ENCODE peak calls at places on chromosome 18, in seven cellular contexts. One of them, this sample, is unnamed.

GRCh38 chr18:36360256-36360909 is 62.9 kb downstream of the FHOD3 start:
- DNase-seq in transverse colon: no peak
- DNase-seq in A549: no peak
- DNase-seq in endothelial cell: no peak
- DNase-seq in HFF-Myc: no peak
- DNase-seq in epithelial cell of proximal tubule: no peak
- DNase-seq in GM20000: no peak
- DNase-seq in this sample: no peak

GRCh38 chr18:75226301-75226955 is 15.8 kb downstream of the TSHZ1 start:
- DNase-seq in transverse colon: no peak
- DNase-seq in A549: no peak
- DNase-seq in endothelial cell: no peak
- DNase-seq in HFF-Myc: no peak
- DNase-seq in epithelial cell of proximal tubule: no peak
- DNase-seq in GM20000: no peak
- DNase-seq in this sample: no peak

GRCh38 chr18:50629148-50629631 is 69.3 kb downstream of the MAPK4 start:
- DNase-seq in transverse colon: no peak
- DNase-seq in A549: no peak
- DNase-seq in endothelial cell: no peak
- DNase-seq in HFF-Myc: no peak
- DNase-seq in epithelial cell of proximal tubule: no peak
- DNase-seq in GM20000: no peak
- DNase-seq in this sample: no peak

GRCh38 chr18:79531926-79532689 is 136.4 kb downstream of the NFATC1 start:
- DNase-seq in transverse colon: peak
- DNase-seq in A549: no peak
- DNase-seq in endothelial cell: no peak
- DNase-seq in HFF-Myc: no peak
- DNase-seq in epithelial cell of proximal tubule: no peak
- DNase-seq in GM20000: no peak
- DNase-seq in this sample: no peak

GRCh38 chr18:38898167-38898566 is 1332.6 kb upstream of the CELF4 start:
- DNase-seq in transverse colon: no peak
- DNase-seq in A549: no peak
- DNase-seq in endothelial cell: no peak
- DNase-seq in HFF-Myc: no peak
- DNase-seq in epithelial cell of proximal tubule: no peak
- DNase-seq in GM20000: no peak
- DNase-seq in this sample: no peak

GRCh38 chr18:7902399-7902839 is 335.3 kb downstream of the PTPRM start:
- DNase-seq in transverse colon: peak
- DNase-seq in A549: peak
- DNase-seq in endothelial cell: no peak
- DNase-seq in HFF-Myc: no peak
- DNase-seq in epithelial cell of proximal tubule: no peak
- DNase-seq in GM20000: no peak
- DNase-seq in this sample: no peak

GRCh38 chr18:37668971-37669747 is 103.6 kb upstream of the CELF4 start:
- DNase-seq in transverse colon: no peak
- DNase-seq in A549: no peak
- DNase-seq in endothelial cell: peak
- DNase-seq in HFF-Myc: no peak
- DNase-seq in epithelial cell of proximal tubule: no peak
- DNase-seq in GM20000: no peak
- DNase-seq in this sample: no peak

GRCh38 chr18:28468903-28469302 is 292.0 kb upstream of the CDH2 start:
- DNase-seq in transverse colon: no peak
- DNase-seq in A549: no peak
- DNase-seq in endothelial cell: no peak
- DNase-seq in HFF-Myc: no peak
- DNase-seq in epithelial cell of proximal tubule: no peak
- DNase-seq in GM20000: no peak
- DNase-seq in this sample: no peak

GRCh38 chr18:79965119-79965902 is 868 bp downstream of the HSBP1L1 start:
- DNase-seq in transverse colon: peak
- DNase-seq in A549: peak
- DNase-seq in endothelial cell: no peak
- DNase-seq in HFF-Myc: peak
- DNase-seq in epithelial cell of proximal tubule: peak
- DNase-seq in GM20000: no peak
- DNase-seq in this sample: no peak

GRCh38 chr18:51716277-51716676 is 518.8 kb upstream of the MEX3C start:
- DNase-seq in transverse colon: no peak
- DNase-seq in A549: no peak
- DNase-seq in endothelial cell: no peak
- DNase-seq in HFF-Myc: no peak
- DNase-seq in epithelial cell of proximal tubule: no peak
- DNase-seq in GM20000: no peak
- DNase-seq in this sample: no peak

GRCh38 chr18:24761765-24762164 is 301.3 kb downstream of the HRH4 start:
- DNase-seq in transverse colon: no peak
- DNase-seq in A549: no peak
- DNase-seq in endothelial cell: no peak
- DNase-seq in HFF-Myc: no peak
- DNase-seq in epithelial cell of proximal tubule: no peak
- DNase-seq in GM20000: no peak
- DNase-seq in this sample: no peak
- TF ChIP-seq CTCF in transverse colon: no peak
- TF ChIP-seq CTCF in A549: no peak
- TF ChIP-seq CTCF in endothelial cell: no peak
- TF ChIP-seq CTCF in HFF-Myc: no peak
- TF ChIP-seq CTCF in epithelial cell of proximal tubule: no peak
- TF ChIP-seq CTCF in GM20000: no peak
- TF ChIP-seq CTCF in this sample: no peak

GRCh38 chr18:46096651-46097300 is 1.3 kb downstream of the ATP5F1A start:
- DNase-seq in transverse colon: no peak
- DNase-seq in A549: no peak
- DNase-seq in endothelial cell: no peak
- DNase-seq in HFF-Myc: no peak
- DNase-seq in epithelial cell of proximal tubule: no peak
- DNase-seq in GM20000: peak
- DNase-seq in this sample: no peak

GRCh38 chr18:46097378-46097852 is 681 bp downstream of the ATP5F1A start:
- DNase-seq in transverse colon: no peak
- DNase-seq in A549: no peak
- DNase-seq in endothelial cell: no peak
- DNase-seq in HFF-Myc: no peak
- DNase-seq in epithelial cell of proximal tubule: no peak
- DNase-seq in GM20000: peak
- DNase-seq in this sample: no peak

GRCh38 chr18:46099463-46099862 is 1.4 kb upstream of the ATP5F1A start:
- DNase-seq in transverse colon: no peak
- DNase-seq in A549: no peak
- DNase-seq in endothelial cell: no peak
- DNase-seq in HFF-Myc: no peak
- DNase-seq in epithelial cell of proximal tubule: no peak
- DNase-seq in GM20000: no peak
- DNase-seq in this sample: no peak

GRCh38 chr18:46098616-46098933 is 479 bp upstream of the ATP5F1A start:
- DNase-seq in transverse colon: no peak
- DNase-seq in A549: no peak
- DNase-seq in endothelial cell: no peak
- DNase-seq in HFF-Myc: no peak
- DNase-seq in epithelial cell of proximal tubule: no peak
- DNase-seq in GM20000: peak
- DNase-seq in this sample: no peak

DNA sequence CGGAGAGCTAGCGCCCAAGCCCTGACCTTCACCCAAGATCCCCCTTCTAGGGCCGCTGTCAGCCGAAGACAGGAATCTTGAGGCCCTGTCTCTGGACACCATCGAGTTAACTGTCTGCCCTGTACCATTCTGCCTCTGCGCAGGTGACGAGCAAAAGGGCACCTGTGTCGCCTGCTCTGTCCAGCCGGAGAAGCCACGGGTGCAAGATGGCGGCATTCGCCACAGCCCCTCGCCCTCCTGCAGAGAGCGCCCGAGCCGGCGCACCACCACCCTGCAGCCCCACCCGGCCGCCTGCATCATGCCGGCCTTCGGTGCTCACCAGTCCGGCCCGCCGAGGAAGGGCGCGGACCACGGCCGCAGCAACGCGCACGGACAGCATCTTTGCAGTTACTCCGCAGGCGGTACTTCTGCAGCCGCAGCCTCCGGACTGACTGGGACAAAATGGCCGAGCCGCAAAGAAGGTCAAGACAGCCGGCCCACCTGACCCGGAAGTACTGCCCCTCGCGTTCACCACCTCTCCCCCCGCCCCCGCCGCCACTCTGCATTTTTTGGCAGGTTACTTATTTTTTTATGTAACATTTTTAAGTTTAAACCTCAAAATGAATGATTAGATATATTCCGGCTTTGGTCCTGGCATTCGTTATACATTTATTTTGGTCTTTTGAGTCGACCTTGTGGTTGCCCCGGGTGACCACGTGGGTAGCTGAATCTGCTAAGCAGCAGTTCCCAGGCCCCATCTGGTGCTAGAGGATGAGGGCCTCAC is at the start of gene ATP5F1A:
- DNase-seq in transverse colon: peak
- DNase-seq in A549: peak
- DNase-seq in endothelial cell: peak
- DNase-seq in HFF-Myc: peak
- DNase-seq in epithelial cell of proximal tubule: no peak
- DNase-seq in GM20000: peak
- DNase-seq in this sample: peak
- TF ChIP-seq CTCF in transverse colon: no peak
- TF ChIP-seq CTCF in A549: no peak
- TF ChIP-seq CTCF in endothelial cell: no peak
- TF ChIP-seq CTCF in HFF-Myc: no peak
- TF ChIP-seq CTCF in epithelial cell of proximal tubule: peak
- TF ChIP-seq CTCF in GM20000: no peak
- TF ChIP-seq CTCF in this sample: no peak

DNA sequence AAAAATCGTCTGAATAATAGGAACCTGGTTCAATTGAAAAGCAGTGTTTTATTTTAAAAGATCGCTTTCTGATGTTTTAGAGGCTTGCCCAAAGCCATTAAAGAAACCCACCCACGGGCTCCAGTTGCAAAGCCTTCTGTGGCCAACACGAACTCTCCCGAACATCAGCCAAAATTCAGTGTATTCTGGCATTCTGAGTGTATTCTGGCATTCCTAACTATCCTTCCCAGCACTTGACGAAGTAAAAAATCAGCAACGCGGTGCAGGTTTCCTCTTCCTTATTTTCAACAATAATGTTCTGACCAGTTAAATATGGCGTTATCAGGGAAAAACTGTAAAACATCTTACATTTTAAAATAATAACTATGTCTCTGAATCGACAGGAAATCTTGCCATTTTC is 44.6 kb downstream of the ZNF516 start:
- DNase-seq in transverse colon: no peak
- DNase-seq in A549: no peak
- DNase-seq in endothelial cell: no peak
- DNase-seq in HFF-Myc: no peak
- DNase-seq in epithelial cell of proximal tubule: no peak
- DNase-seq in GM20000: no peak
- DNase-seq in this sample: no peak
- TF ChIP-seq CTCF in transverse colon: no peak
- TF ChIP-seq CTCF in A549: no peak
- TF ChIP-seq CTCF in endothelial cell: no peak
- TF ChIP-seq CTCF in HFF-Myc: no peak
- TF ChIP-seq CTCF in epithelial cell of proximal tubule: no peak
- TF ChIP-seq CTCF in GM20000: no peak
- TF ChIP-seq CTCF in this sample: no peak

GRCh38 chr18:63850636-63851035 is 36.9 kb upstream of the SERPINB2 start:
- DNase-seq in transverse colon: no peak
- DNase-seq in A549: no peak
- DNase-seq in endothelial cell: no peak
- DNase-seq in HFF-Myc: no peak
- DNase-seq in epithelial cell of proximal tubule: no peak
- DNase-seq in GM20000: no peak
- DNase-seq in this sample: no peak

GRCh38 chr18:63848159-63848558 is 39.3 kb upstream of the SERPINB2 start:
- DNase-seq in transverse colon: no peak
- DNase-seq in A549: peak
- DNase-seq in endothelial cell: peak
- DNase-seq in HFF-Myc: peak
- DNase-seq in epithelial cell of proximal tubule: peak
- DNase-seq in GM20000: peak
- DNase-seq in this sample: no peak

GRCh38 chr18:63844254-63844653 is 43.3 kb upstream of the SERPINB2 start:
- DNase-seq in transverse colon: no peak
- DNase-seq in A549: no peak
- DNase-seq in endothelial cell: no peak
- DNase-seq in HFF-Myc: peak
- DNase-seq in epithelial cell of proximal tubule: peak
- DNase-seq in GM20000: peak
- DNase-seq in this sample: no peak

GRCh38 chr18:63850010-63850409 is 37.5 kb upstream of the SERPINB2 start:
- DNase-seq in transverse colon: no peak
- DNase-seq in A549: peak
- DNase-seq in endothelial cell: peak
- DNase-seq in HFF-Myc: peak
- DNase-seq in epithelial cell of proximal tubule: no peak
- DNase-seq in GM20000: peak
- DNase-seq in this sample: no peak
- TF ChIP-seq CTCF in transverse colon: no peak
- TF ChIP-seq CTCF in A549: peak
- TF ChIP-seq CTCF in endothelial cell: peak
- TF ChIP-seq CTCF in HFF-Myc: peak
- TF ChIP-seq CTCF in epithelial cell of proximal tubule: peak
- TF ChIP-seq CTCF in GM20000: no peak
- TF ChIP-seq CTCF in this sample: no peak